ENCODE peak calls at places on chromosomes 7 and 10, in eight cellular contexts. I is PC-3; V is heart right ventricle; T is cardiac muscle cell; Y is effector memory CD4-positive, alpha-beta T cell; R is astrocyte; G is PC-9; Q is stomach. K is an unnamed sample. For H3K4me1 and H3K36me3, the result is how much of the 10 kb centered on the place peaks cover.

GRCh38 chr7:66500087-66500486 is 128.6 kb upstream of the KCTD7 start:
- DNase-seq in Y (no peak), R (no peak), Q (no peak), T (no peak), I (no peak), G (no peak), V (no peak), K (no peak)

GRCh38 chr10:99996934-99997648 is 12.7 kb downstream of the DNMBP start:
- DNase-seq in G (no peak), V (peak), R (no peak), I (no peak), Y (no peak), Q (no peak), T (peak), K (no peak)

GRCh38 chr10:63700209-63700934 is 179.2 kb downstream of the REEP3 start:
- DNase-seq in R (peak), G (peak), Q (no peak), V (no peak), T (no peak), Y (no peak), I (peak), K (no peak)

GRCh38 chr7:95436407-95436806 is 1.6 kb upstream of the PON2 start:
- DNase-seq in G (no peak), Q (no peak), I (no peak), R (no peak), V (no peak), T (no peak), Y (no peak), K (no peak)

GRCh38 chr7:43014374-43014773 is 82.2 kb downstream of the MRPL32 start:
- DNase-seq in Y (no peak), G (no peak), T (no peak), Q (no peak), V (no peak), I (no peak), R (no peak), K (no peak)

GRCh38 chr10:308101-308500 is 172.8 kb downstream of the ZMYND11 start:
- DNase-seq in T (no peak), V (no peak), R (no peak), Y (no peak), Q (peak), I (no peak), G (no peak), K (no peak)

GRCh38 chr7:3013975-3014792 is 29.5 kb downstream of the CARD11 start:
- DNase-seq in Q (no peak), Y (no peak), V (no peak), T (no peak), I (no peak), R (no peak), G (no peak), K (no peak)

GRCh38 chr10:78539247-78539766 is 505.6 kb downstream of the RPS24 start:
- DNase-seq in R (no peak), V (no peak), G (no peak), T (no peak), Q (no peak), Y (no peak), I (no peak), K (no peak)

GRCh38 chr10:83605783-83606182 is 533.5 kb upstream of the GHITM start:
- DNase-seq in V (no peak), Y (no peak), I (no peak), G (no peak), R (no peak), T (no peak), Q (no peak), K (no peak)

GRCh38 chr10:8908013-8908412 is 853.5 kb downstream of the GATA3 start:
- DNase-seq in I (no peak), Y (no peak), R (no peak), Q (no peak), T (no peak), V (no peak), G (no peak), K (no peak)

GRCh38 chr10:1980459-1980858 is 243.1 kb upstream of the ADARB2 start:
- DNase-seq in V (no peak), R (no peak), I (no peak), Q (no peak), G (no peak), T (no peak), Y (no peak), K (no peak)

GRCh38 chr10:16847644-16848043 is 30.4 kb upstream of the RSU1 start:
- DNase-seq in T (no peak), Q (no peak), G (no peak), R (peak), V (no peak), Y (no peak), I (no peak), K (no peak)

GRCh38 chr7:70142247-70142932 is 544.1 kb downstream of the AUTS2 start:
- DNase-seq in G (no peak), T (peak), I (no peak), V (no peak), R (no peak), Q (no peak), Y (no peak), K (no peak)

GRCh38 chr7:16695621-16696237 is 49.7 kb downstream of the BZW2 start:
- DNase-seq in Q (peak), Y (no peak), R (peak), G (peak), T (peak), I (peak), V (peak), K (no peak)

GRCh38 chr7:139180700-139181311 is 50.2 kb upstream of the UBN2 start:
- DNase-seq in T (no peak), I (peak), G (no peak), Y (no peak), V (no peak), R (no peak), Q (no peak), K (no peak)

GRCh38 chr7:44133295-44133694 is 7.8 kb downstream of the MYL7 start:
- DNase-seq in I (no peak), T (no peak), R (no peak), Y (no peak), V (no peak), Q (no peak), G (no peak), K (no peak)

GRCh38 chr10:17744395-17744841 is 7.6 kb upstream of the TMEM236 start:
- DNase-seq in T (no peak), Q (no peak), V (no peak), R (no peak), G (no peak), I (no peak), Y (no peak), K (no peak)

GRCh38 chr10:57579926-57580325 is 687.8 kb downstream of the IPMK start:
- DNase-seq in T (peak), I (peak), Q (no peak), R (no peak), V (peak), G (no peak), Y (no peak), K (no peak)

GRCh38 chr10:108434818-108435217 is 1270.3 kb upstream of the SORCS1 start:
- DNase-seq in I (peak), Y (no peak), V (no peak), T (no peak), Q (no peak), G (no peak), R (no peak), K (no peak)

GRCh38 chr7:26863504-26864308 is 684 bp downstream of the SKAP2 start:
- DNase-seq in T (no peak), V (peak), G (no peak), I (peak), Y (no peak), R (peak), Q (no peak), K (peak)

GRCh38 chr10:71302874-71303568 is 16.0 kb upstream of the SLC29A3 start:
- DNase-seq in G (no peak), Y (no peak), I (peak), R (peak), T (peak), V (no peak), Q (no peak), K (peak)

GRCh38 chr10:119252051-119252465 is 44.7 kb downstream of the GRK5 start:
- DNase-seq in G (no peak), Q (no peak), R (peak), V (no peak), I (no peak), T (peak), Y (no peak), K (no peak)

GRCh38 chr10:119252470-119253151 is 45.2 kb downstream of the GRK5 start:
- DNase-seq in Q (no peak), I (no peak), G (no peak), V (no peak), R (no peak), Y (no peak), T (no peak), K (no peak)

GRCh38 chr10:119253433-119254174 is 46.2 kb downstream of the GRK5 start:
- DNase-seq in R (peak), V (peak), G (peak), T (no peak), I (peak), Q (no peak), Y (no peak), K (no peak)

GRCh38 chr10:119250641-119251314 is 43.4 kb downstream of the GRK5 start:
- DNase-seq in G (no peak), Q (no peak), T (no peak), V (no peak), R (peak), Y (no peak), I (peak), K (no peak)

GRCh38 chr10:119251315-119251708 is 43.9 kb downstream of the GRK5 start:
- DNase-seq in Y (no peak), R (peak), T (no peak), I (no peak), G (no peak), Q (no peak), V (no peak), K (no peak)
- H3K4me1 ChIP-seq in Y (under half), R (half or more), T (under half), I (half or more), G (under half), Q (half or more), V (half or more), K (under half)

DNA sequence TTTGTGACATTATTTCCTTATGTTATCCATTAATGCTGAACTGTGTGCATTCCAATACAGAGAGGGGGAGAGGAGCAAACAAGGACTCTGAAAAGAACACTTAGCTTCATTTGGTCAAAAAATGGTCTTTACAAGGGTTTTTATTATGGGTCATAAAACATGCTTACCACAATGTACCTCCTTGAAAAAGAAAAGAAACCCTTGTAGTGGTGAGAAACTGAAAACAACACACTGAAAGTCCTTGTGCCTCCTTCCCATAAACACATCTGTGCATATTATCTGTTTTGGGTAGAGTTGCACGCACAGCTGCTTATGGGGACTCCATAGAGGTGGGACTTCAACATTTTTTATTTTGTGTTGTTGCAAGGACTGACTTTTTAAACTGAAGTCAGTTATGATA is 98.7 kb downstream of the CDK6 start:
- DNase-seq in Q (no peak), V (no peak), T (no peak), R (no peak), I (no peak), Y (no peak), G (no peak), K (no peak)
- H3K4me3 ChIP-seq in Q (no peak), V (no peak), T (no peak), R (no peak), I (no peak), Y (no peak), G (no peak), K (no peak)

GRCh38 chr7:1481300-1481699 is 22.0 kb upstream of the MICALL2 start:
- DNase-seq in Y (no peak), G (no peak), Q (no peak), I (no peak), T (no peak), V (no peak), R (no peak), K (no peak)
- H3K36me3 ChIP-seq in Y (half or more), G (under half), Q (half or more), I (under half), T (under half), V (under half), R (under half), K (under half)

GRCh38 chr10:118738422-118738821 is 16.3 kb downstream of the CACUL1 start:
- DNase-seq in R (no peak), T (no peak), Q (no peak), V (no peak), G (no peak), I (no peak), Y (no peak), K (no peak)
- H3K4me1 ChIP-seq in R (under half), T (under half), Q (half or more), V (half or more), G (under half), I (under half), Y (under half), K (under half)

DNA sequence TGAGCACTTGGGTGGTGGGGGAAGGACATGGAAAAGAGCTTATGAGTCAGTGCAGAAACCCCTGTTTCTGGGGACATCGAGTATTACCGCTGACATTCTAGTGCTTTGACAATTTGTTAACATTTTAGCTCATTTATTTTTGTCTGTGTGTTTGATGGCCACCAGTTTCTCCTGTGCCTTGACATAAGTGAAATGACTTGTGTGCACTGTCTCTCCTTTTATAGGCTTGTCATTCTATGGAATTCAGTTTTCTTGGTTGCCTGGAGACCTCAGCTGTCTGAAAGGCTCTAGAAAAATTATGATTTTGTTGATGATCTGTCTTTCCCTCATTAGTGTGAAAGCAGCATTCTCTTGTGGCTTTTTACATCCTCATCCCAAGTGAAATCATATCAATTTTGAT is 190.0 kb upstream of the SMIM30 start:
- DNase-seq in G (no peak), I (no peak), R (no peak), V (no peak), T (no peak), Y (no peak), Q (no peak), K (no peak)
- H3K4me3 ChIP-seq in G (no peak), I (no peak), R (no peak), V (no peak), T (no peak), Y (no peak), Q (no peak), K (no peak)

GRCh38 chr7:99029481-99030144 is 114.3 kb downstream of the SMURF1 start:
- DNase-seq in Y (no peak), V (no peak), G (no peak), Q (peak), R (no peak), T (no peak), I (peak), K (no peak)
- H3K36me3 ChIP-seq in Y (half or more), V (under half), G (under half), Q (half or more), R (half or more), T (half or more), I (half or more), K (under half)

GRCh38 chr10:12427276-12427675 is 77.9 kb downstream of the CAMK1D start:
- DNase-seq in I (no peak), V (no peak), R (no peak), Y (no peak), Q (no peak), T (no peak), G (no peak), K (no peak)
- H3K4me1 ChIP-seq in I (under half), V (under half), R (under half), Y (under half), Q (under half), T (under half), G (under half), K (under half)

GRCh38 chr7:99579956-99580777 is 17.9 kb upstream of the TMEM225B start:
- DNase-seq in G (no peak), R (peak), T (peak), Q (no peak), Y (no peak), V (peak), I (no peak), K (peak)
- H3K4me3 ChIP-seq in G (no peak), R (peak), T (peak), Q (peak), Y (peak), V (peak), I (no peak), K (peak)

K was measured in CD8-positive, alpha-beta memory T cell.